ENCODE peak calls at places on chromosomes 6 and 20, in four cellular contexts. V is NCI-H1105, D is GM23248, U is memory B cell. Q is an unnamed sample.

GRCh38 chr6:132733814-132734213 is 20.0 kb upstream of the VNN1 start:
- DNase-seq in U (no peak), V (no peak), D (no peak), Q (no peak)

GRCh38 chr20:13995841-13996240 is 525 bp downstream of the MACROD2 start:
- DNase-seq in U (no peak), V (peak), D (peak), Q (no peak)

GRCh38 chr20:11315506-11315905 is 602.2 kb upstream of the BTBD3 start:
- DNase-seq in D (no peak), U (no peak), V (no peak), Q (no peak)

GRCh38 chr6:57220083-57220703 is 1.9 kb downstream of the RAB23 start:
- DNase-seq in D (no peak), U (no peak), V (no peak), Q (no peak)

GRCh38 chr6:131694832-131695426 is 6.3 kb downstream of the OR2A4 start:
- DNase-seq in U (no peak), V (peak), D (peak), Q (peak)

GRCh38 chr6:123393333-123393732 is 243.4 kb downstream of the TRDN start:
- DNase-seq in U (no peak), V (peak), D (peak), Q (no peak)

GRCh38 chr6:92047886-92048285 is 1371.5 kb downstream of the EPHA7 start:
- DNase-seq in U (no peak), D (no peak), V (no peak), Q (no peak)

GRCh38 chr20:62068997-62069396 is 3.3 kb upstream of the TAF4 start:
- DNase-seq in V (no peak), D (peak), U (no peak), Q (no peak)

GRCh38 chr6:81890846-81891245 is 138.4 kb upstream of the TENT5A start:
- DNase-seq in D (peak), V (no peak), U (no peak), Q (no peak)

GRCh38 chr20:25397827-25398226 is 7.2 kb upstream of the ABHD12 start:
- DNase-seq in V (no peak), D (peak), U (no peak), Q (no peak)

GRCh38 chr6:70956451-70957283 is at the start of gene B3GAT2:
- DNase-seq in U (no peak), V (peak), D (peak), Q (no peak)

GRCh38 chr20:32207211-32207625 is 325 bp downstream of the PLAGL2 start:
- DNase-seq in V (no peak), U (no peak), D (no peak), Q (no peak)

GRCh38 chr20:16533493-16533892 is 39.8 kb downstream of the KIF16B start:
- DNase-seq in U (no peak), D (no peak), V (no peak), Q (no peak)

GRCh38 chr6:144762450-144762849 is 477.3 kb downstream of the UTRN start:
- DNase-seq in U (no peak), D (no peak), V (no peak), Q (no peak)

GRCh38 chr6:31972709-31973350 is 892 bp upstream of the DXO start:
- DNase-seq in U (no peak), V (no peak), D (peak), Q (no peak)

GRCh38 chr6:64505312-64505711 is 869.7 kb downstream of the PHF3 start:
- DNase-seq in D (peak), V (no peak), U (no peak), Q (no peak)

GRCh38 chr6:142300758-142301251 is 1.0 kb upstream of the ADGRG6 start:
- DNase-seq in U (no peak), V (no peak), D (peak), Q (no peak)

GRCh38 chr6:132412656-132413500 is 11.6 kb upstream of the MOXD1 start:
- DNase-seq in U (no peak), D (peak), V (no peak), Q (no peak)

GRCh38 chr6:136762022-136762975 is 30.0 kb downstream of the MAP3K5 start:
- DNase-seq in D (no peak), V (no peak), U (no peak), Q (no peak)

GRCh38 chr6:17210683-17211082 is 70.5 kb upstream of the RBM24 start:
- DNase-seq in V (no peak), D (no peak), U (no peak), Q (no peak)

GRCh38 chr6:26156850-26157149 is 69.6 kb downstream of the HFE start:
- DNase-seq in U (no peak), V (no peak), D (no peak), Q (no peak)

GRCh38 chr6:148657053-148657452 is 89.8 kb upstream of the UST start:
- DNase-seq in V (no peak), D (peak), U (no peak), Q (peak)

GRCh38 chr20:63520594-63520938 is at the start of gene PPDPF:
- DNase-seq in U (peak), D (peak), V (peak), Q (peak)

GRCh38 chr6:89941031-89941775 is 46.9 kb downstream of the GJA10 start:
- DNase-seq in U (no peak), V (peak), D (peak), Q (no peak)

GRCh38 chr20:8335059-8335458 is 203.0 kb downstream of the PLCB1 start:
- DNase-seq in U (no peak), D (no peak), V (no peak), Q (no peak)

GRCh38 chr6:2127484-2127911 is 117.9 kb downstream of the GMDS start:
- DNase-seq in U (peak), V (no peak), D (no peak), Q (peak)

GRCh38 chr6:137358273-137358672 is 135.9 kb downstream of the OLIG3 start:
- DNase-seq in U (no peak), D (no peak), V (peak), Q (no peak)

Q was measured in stimulated activated naive B cell treated with anti-CD40 and anti-IgM and Interleukin-4, amounts not matched to agents 10 μg/mL and 1 μg/mL and 100 μg/mL, for 72 hours.